ENCODE peak calls at places on chromosomes 13 and 19, in four cellular contexts. M is GM12878, Q is WTC11, F is K562. U is an unnamed sample.

GRCh38 chr19:55461974-55462628 is 659 bp upstream of the ISOC2 start:
- DNase-seq in M (no peak), Q (no peak), F (peak), U (peak)

GRCh38 chr19:30718728-30719127 is 346.5 kb downstream of the ZNF536 start:
- DNase-seq in M (no peak), Q (no peak), F (no peak), U (no peak)

GRCh38 chr13:21033224-21033855 is 28.0 kb downstream of the LATS2 start:
- DNase-seq in M (no peak), Q (no peak), F (no peak), U (no peak)

GRCh38 chr13:27007166-27007565 is 164.4 kb downstream of the USP12 start:
- DNase-seq in M (no peak), Q (no peak), F (no peak), U (no peak)

GRCh38 chr13:44573790-44574465 is 2.2 kb downstream of the TSC22D1 start:
- DNase-seq in M (no peak), Q (no peak), F (peak), U (peak)

GRCh38 chr13:76503756-76504155 is 382.4 kb downstream of the KCTD12 start:
- DNase-seq in M (no peak), Q (no peak), F (no peak), U (no peak)

GRCh38 chr19:40671404-40671803 is 19.0 kb downstream of the NUMBL start:
- DNase-seq in M (no peak), Q (no peak), F (no peak), U (no peak)

GRCh38 chr19:56671613-56671994 is at the start of gene ZNF835:
- DNase-seq in M (no peak), Q (no peak), F (no peak), U (no peak)

GRCh38 chr13:25844559-25845434 is 207.0 kb downstream of the SHISA2 start:
- DNase-seq in M (no peak), Q (no peak), F (no peak), U (no peak)

GRCh38 chr19:3338541-3339181 is 27.7 kb upstream of the NFIC start:
- DNase-seq in M (no peak), Q (no peak), F (peak), U (no peak)

GRCh38 chr19:32453736-32454135 is 48.2 kb downstream of the DPY19L3 start:
- DNase-seq in M (no peak), Q (no peak), F (no peak), U (no peak)

GRCh38 chr13:111296417-111296816 is 24.0 kb upstream of the TEX29 start:
- DNase-seq in M (no peak), Q (no peak), F (no peak), U (no peak)

GRCh38 chr13:90336507-90336906 is 1011.0 kb upstream of the MIR17HG start:
- DNase-seq in M (no peak), Q (no peak), F (no peak), U (no peak)

GRCh38 chr13:83350569-83350968 is 531.7 kb downstream of the SLITRK1 start:
- DNase-seq in M (no peak), Q (no peak), F (no peak), U (no peak)

GRCh38 chr19:33883869-33884519 is 87.3 kb downstream of the KCTD15 start:
- DNase-seq in M (no peak), Q (peak), F (no peak), U (no peak)

GRCh38 chr19:31149306-31149975 is 199.8 kb downstream of the TSHZ3 start:
- DNase-seq in M (no peak), Q (no peak), F (no peak), U (no peak)

GRCh38 chr13:113638173-113638746 is 19.7 kb downstream of the ATP4B start:
- DNase-seq in M (no peak), Q (no peak), F (no peak), U (no peak)

GRCh38 chr19:6802336-6803035 is 30.0 kb downstream of the VAV1 start:
- DNase-seq in M (peak), Q (no peak), F (no peak), U (no peak)

GRCh38 chr13:46278474-46278873 is 66.7 kb downstream of the LRRC63 start:
- DNase-seq in M (no peak), Q (peak), F (peak), U (no peak)

GRCh38 chr13:33277351-33277750 is 8.2 kb downstream of the STARD13 start:
- DNase-seq in M (no peak), Q (no peak), F (no peak), U (no peak)

GRCh38 chr19:4233282-4233853 is 4.0 kb downstream of the EBI3 start:
- DNase-seq in M (no peak), Q (peak), F (peak), U (peak)

GRCh38 chr19:1125601-1126533 is 22.1 kb downstream of the GPX4 start:
- DNase-seq in M (no peak), Q (no peak), F (no peak), U (no peak)

GRCh38 chr19:33377586-33378475 is 4.3 kb downstream of the CEBPG start:
- DNase-seq in M (no peak), Q (no peak), F (no peak), U (no peak)

GRCh38 chr19:34556500-34556899 is 74.9 kb downstream of the WTIP start:
- DNase-seq in M (no peak), Q (peak), F (peak), U (peak)

GRCh38 chr13:44523176-44524017 is 52.7 kb downstream of the TSC22D1 start:
- DNase-seq in M (peak), Q (no peak), F (no peak), U (peak)

GRCh38 chr13:113547248-113547971 is 37.1 kb upstream of the TFDP1 start:
- DNase-seq in M (no peak), Q (no peak), F (no peak), U (no peak)

GRCh38 chr13:36143768-36144167 is 12.6 kb upstream of the DCLK1 start:
- DNase-seq in M (no peak), Q (no peak), F (no peak), U (no peak)

GRCh38 chr19:39771751-39772150 is 6.9 kb upstream of the LEUTX start:
- DNase-seq in M (no peak), Q (no peak), F (no peak), U (no peak)

GRCh38 chr19:50377051-50377441 is 789 bp downstream of the NR1H2 start:
- DNase-seq in M (no peak), Q (peak), F (peak), U (peak)

GRCh38 chr13:100828226-100828625 is 153.6 kb upstream of the TMTC4 start:
- DNase-seq in M (no peak), Q (no peak), F (no peak), U (peak)

GRCh38 chr13:52109096-52109495 is 19.8 kb downstream of the NEK5 start:
- DNase-seq in M (no peak), Q (no peak), F (no peak), U (no peak)

GRCh38 chr19:10764340-10764894 is 46.5 kb downstream of the DNM2 start:
- DNase-seq in M (no peak), Q (no peak), F (no peak), U (peak)

GRCh38 chr13:50740052-50740741 is 103.3 kb downstream of the DLEU7 start:
- DNase-seq in M (no peak), Q (no peak), F (no peak), U (no peak)

GRCh38 chr13:23934481-23934880 is 37.2 kb upstream of the C1QTNF9B start:
- DNase-seq in M (no peak), Q (no peak), F (no peak), U (no peak)

DNA sequence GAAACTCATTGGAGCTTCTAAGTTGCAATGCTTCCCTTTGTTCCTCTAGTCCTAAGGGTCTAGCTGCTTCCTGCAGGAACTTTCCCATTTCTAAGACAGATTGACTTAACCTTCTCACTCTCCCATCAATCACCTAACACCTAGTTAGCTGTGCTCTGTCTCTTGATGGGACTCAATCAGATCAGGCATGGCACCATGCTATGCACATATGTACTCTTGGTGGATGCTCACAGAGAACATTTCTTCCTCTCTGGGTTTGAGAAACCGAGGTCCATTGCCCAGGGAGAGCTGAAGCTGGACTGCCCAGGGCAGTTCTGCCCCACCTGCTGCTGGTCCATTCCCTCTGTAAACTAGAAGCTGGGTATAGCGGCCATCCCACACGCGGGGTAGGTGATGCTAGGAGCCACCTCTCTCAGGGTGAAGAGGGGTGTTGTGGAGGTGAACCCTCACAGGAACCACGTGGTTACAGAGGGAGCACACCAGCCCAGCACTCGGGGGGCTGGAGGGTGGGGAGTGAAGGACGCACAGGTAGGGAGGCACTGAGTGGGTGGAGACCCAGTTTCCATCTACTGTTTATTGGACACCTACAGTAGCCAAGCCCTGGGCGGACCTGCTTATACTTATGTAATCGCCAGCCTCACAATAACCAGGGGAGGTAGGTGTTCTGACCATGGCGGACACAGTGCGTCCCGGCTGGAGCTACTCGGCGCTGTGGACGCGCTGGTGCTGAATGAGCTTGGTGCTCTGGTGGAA is 3.1 kb upstream of the UBE2M start:
- DNase-seq in M (no peak), Q (no peak), F (no peak), U (no peak)
- TF ChIP-seq NR2C2 in M (no peak), Q (no peak), F (no peak), U (no peak)

DNA sequence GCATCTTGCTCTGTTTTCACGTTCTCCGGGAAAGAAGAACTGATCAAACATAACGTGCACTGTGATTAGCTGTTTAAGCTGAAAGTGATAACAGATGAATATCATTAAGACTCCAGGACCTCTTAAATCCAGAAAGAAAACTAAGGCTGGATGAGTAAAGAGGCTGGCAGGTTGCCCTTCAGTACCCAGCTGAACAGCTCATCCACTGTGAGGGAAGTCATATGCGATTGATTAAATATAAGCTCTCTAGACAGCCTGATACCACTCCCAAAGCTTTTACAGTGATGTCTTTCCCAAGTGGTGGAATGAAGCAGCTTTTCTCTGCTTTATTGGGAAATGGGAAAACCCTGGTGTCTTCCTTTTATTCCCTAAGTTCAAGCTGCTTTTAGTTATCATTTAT is 116.9 kb downstream of the EFNB2 start:
- DNase-seq in M (no peak), Q (no peak), F (no peak), U (no peak)
- TF ChIP-seq NR2C2 in M (no peak), Q (no peak), F (no peak), U (no peak)

GRCh38 chr13:39524795-39525194 is 78.2 kb downstream of the LHFPL6 start:
- DNase-seq in M (no peak), Q (no peak), F (no peak), U (no peak)

GRCh38 chr13:39527961-39528720 is 74.9 kb downstream of the LHFPL6 start:
- DNase-seq in M (no peak), Q (no peak), F (no peak), U (no peak)

GRCh38 chr13:39527301-39527700 is 75.7 kb downstream of the LHFPL6 start:
- DNase-seq in M (no peak), Q (no peak), F (no peak), U (no peak)

GRCh38 chr13:39522329-39522728 is 80.7 kb downstream of the LHFPL6 start:
- DNase-seq in M (no peak), Q (no peak), F (no peak), U (no peak)

DNA sequence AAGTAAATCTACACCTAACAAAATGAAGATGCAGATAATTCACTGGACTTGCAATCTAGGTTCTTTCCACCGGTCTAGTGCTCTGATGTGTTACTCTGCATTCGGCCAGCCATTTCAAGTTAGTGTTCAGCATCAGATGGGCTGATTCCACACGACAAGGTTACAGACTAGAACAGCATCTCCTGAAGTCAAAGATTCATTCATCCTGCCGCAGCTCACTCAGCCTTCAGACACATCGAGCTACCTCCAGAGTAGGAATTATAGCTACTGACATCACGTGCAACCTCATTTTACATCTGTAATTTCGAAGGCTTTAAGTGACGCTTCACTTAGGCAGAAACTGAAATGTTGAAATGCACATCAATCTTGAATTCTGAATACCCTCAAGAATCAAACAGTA is 76.5 kb downstream of the LHFPL6 start:
- DNase-seq in M (no peak), Q (no peak), F (no peak), U (no peak)
- TF ChIP-seq NR2C2 in M (no peak), Q (no peak), F (no peak), U (no peak)

GRCh38 chr19:13330285-13330684 is 176.0 kb downstream of the CACNA1A start:
- DNase-seq in M (no peak), Q (no peak), F (no peak), U (no peak)

GRCh38 chr19:13339869-13340268 is 166.4 kb downstream of the CACNA1A start:
- DNase-seq in M (no peak), Q (peak), F (no peak), U (no peak)

GRCh38 chr19:13329766-13330165 is 176.5 kb downstream of the CACNA1A start:
- DNase-seq in M (no peak), Q (no peak), F (no peak), U (no peak)

GRCh38 chr19:13337181-13337580 is 169.1 kb downstream of the CACNA1A start:
- DNase-seq in M (no peak), Q (no peak), F (no peak), U (no peak)

GRCh38 chr19:13334801-13335481 is 171.3 kb downstream of the CACNA1A start:
- DNase-seq in M (no peak), Q (no peak), F (no peak), U (no peak)
- TF ChIP-seq NR2C2 in M (no peak), Q (no peak), F (no peak), U (no peak)

DNA sequence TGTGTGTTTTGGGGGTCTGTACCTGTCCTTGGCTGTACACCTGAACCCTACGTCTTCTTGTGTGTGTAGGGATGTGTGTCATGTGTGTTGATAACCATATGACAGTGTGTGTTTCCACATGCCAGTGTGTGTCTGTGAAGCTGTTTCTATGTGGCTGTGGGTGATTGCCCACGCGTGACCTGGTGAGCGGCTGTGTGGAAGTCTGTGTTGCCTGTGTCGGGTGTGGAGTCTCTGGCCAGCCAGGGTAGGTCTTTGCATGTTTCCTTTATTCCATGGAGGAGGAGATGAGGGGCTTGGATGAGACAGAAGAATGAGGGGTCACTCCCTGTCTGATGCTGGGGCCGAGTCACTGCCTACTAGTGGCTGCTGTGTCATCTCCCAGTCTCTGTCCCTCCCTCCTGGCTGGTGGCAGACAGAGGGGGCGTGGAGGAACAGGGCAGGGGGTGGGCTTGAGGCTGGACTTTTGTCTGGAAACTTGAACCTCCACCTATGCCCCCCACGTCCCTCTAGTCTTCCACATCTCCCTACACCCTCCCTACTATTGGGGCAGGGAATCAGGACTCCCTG is 2.9 kb upstream of the FOSB start:
- DNase-seq in M (no peak), Q (no peak), F (no peak), U (no peak)
- TF ChIP-seq NR2C2 in M (no peak), Q (no peak), F (no peak), U (no peak)

DNA sequence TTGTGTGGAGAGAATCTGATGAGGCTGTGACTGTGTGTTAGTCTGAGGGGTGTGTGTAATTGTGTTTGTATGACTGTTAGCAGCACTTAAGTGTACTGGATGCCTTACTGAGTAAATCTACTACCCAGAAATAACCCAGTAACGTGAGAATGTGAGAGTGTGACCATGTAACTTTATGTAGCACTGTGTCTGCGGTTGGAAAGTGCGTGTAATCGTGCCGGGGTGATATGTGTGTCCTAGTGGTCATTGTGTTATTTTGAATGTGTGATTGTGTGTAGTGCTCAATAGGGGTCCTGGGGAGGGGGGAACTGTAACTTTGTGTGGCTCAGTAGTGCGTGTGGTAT is 550 bp downstream of the ZNF383 start:
- DNase-seq in M (peak), Q (no peak), F (no peak), U (no peak)
- TF ChIP-seq NR2C2 in M (no peak), Q (no peak), F (no peak), U (no peak)

GRCh38 chr19:38639679-38640078 is 7.8 kb upstream of the ACTN4 start:
- DNase-seq in M (no peak), Q (no peak), F (no peak), U (no peak)
- TF ChIP-seq NR2C2 in M (no peak), Q (no peak), F (no peak), U (no peak)

GRCh38 chr13:109427148-109427547 is 359.2 kb downstream of the IRS2 start:
- DNase-seq in M (no peak), Q (no peak), F (no peak), U (no peak)
- TF ChIP-seq NR2C2 in M (no peak), Q (no peak), F (no peak), U (no peak)

GRCh38 chr13:97161832-97162231 is 60.3 kb upstream of the MBNL2 start:
- DNase-seq in M (no peak), Q (no peak), F (no peak), U (no peak)
- TF ChIP-seq NR2C2 in M (no peak), Q (no peak), F (no peak), U (no peak)

DNA sequence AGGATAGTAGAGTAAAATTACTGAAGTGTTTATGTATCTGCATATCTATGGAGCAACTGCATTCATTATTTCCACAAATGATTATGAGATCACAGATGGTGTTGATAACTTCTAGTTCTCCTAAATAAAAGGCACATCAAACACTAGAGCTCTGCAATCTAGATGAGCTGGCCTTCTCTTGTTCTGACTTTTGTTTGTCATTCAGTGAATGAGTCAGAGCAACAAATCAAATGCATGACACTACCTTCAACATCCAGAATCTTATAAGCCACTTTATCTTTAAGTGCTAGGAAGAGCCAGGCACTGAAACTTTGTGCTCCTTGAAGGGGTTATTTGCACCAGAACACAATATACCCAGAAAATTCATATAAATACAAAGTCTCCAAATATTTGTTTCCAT is 456.0 kb downstream of the PCDH17 start:
- DNase-seq in M (no peak), Q (no peak), F (no peak), U (no peak)
- TF ChIP-seq NR2C2 in M (no peak), Q (no peak), F (no peak), U (no peak)